ENCODE peak calls at places on chromosomes 16 and 17, in six cellular contexts. E is GM23248; G is heart right ventricle; H is AML-193; C is hepatic stellate cell; X is activated effector memory CD4-positive, alpha-beta T cell treated with anti-CD3 and anti-CD28 coated beads, Interleukin-2, amount 50 U/mL, for 16 hours. F is an unnamed sample.

GRCh38 chr16:82699711-82700495 is 73.1 kb downstream of the CDH13 start:
- DNase-seq in C (peak; percentile 31), X (no peak), G (no peak), H (no peak), E (peak; percentile 90), F (no peak)

GRCh38 chr17:40615989-40616476 is 31.6 kb downstream of the SMARCE1 start:
- DNase-seq in X (no peak), H (no peak), C (no peak), E (no peak), G (no peak), F (no peak)

GRCh38 chr17:21166599-21167265 is 40.0 kb downstream of the DHRS7B start:
- DNase-seq in G (no peak), X (no peak), H (no peak), C (peak; percentile 60), E (peak; percentile 87), F (no peak)

GRCh38 chr17:38428150-38428642 is at the start of gene ARHGAP23:
- DNase-seq in C (peak; percentile 80), H (peak; percentile 50), G (peak; percentile 80), X (peak; percentile 79), E (peak; percentile 84), F (no peak)

GRCh38 chr16:1745181-1745899 is 26.0 kb downstream of the NME3 start:
- DNase-seq in H (no peak), X (no peak), G (no peak), C (peak; percentile 84), E (peak; percentile 74), F (no peak)

GRCh38 chr16:15643453-15644305 is 725 bp upstream of the MARF1 start:
- DNase-seq in H (peak; percentile 68), C (peak; percentile 52), G (no peak), E (peak; percentile 87), X (peak; percentile 68), F (peak; percentile 62)

GRCh38 chr17:19341641-19342610 is 20.6 kb downstream of the B9D1 start:
- DNase-seq in X (peak; percentile 43), C (peak; percentile 36), H (no peak), G (no peak), E (peak; percentile 28), F (no peak)

GRCh38 chr16:50408001-50408400 is 39.2 kb upstream of the BRD7 start:
- DNase-seq in X (no peak), C (no peak), H (no peak), E (no peak), G (no peak), F (no peak)

GRCh38 chr17:45051060-45051719 is at the start of gene DCAKD:
- DNase-seq in H (peak; percentile 97), X (peak; percentile 97), C (peak; percentile 92), G (peak; percentile 94), E (peak; percentile 99), F (peak; percentile 90)

GRCh38 chr17:81655378-81656117 is 794 bp downstream of the PDE6G start:
- DNase-seq in X (no peak), H (no peak), G (no peak), E (no peak), C (no peak), F (no peak)

GRCh38 chr17:72699566-72699965 is 392.9 kb downstream of the SLC39A11 start:
- DNase-seq in G (no peak), E (peak; percentile 87), H (no peak), X (no peak), C (no peak), F (no peak)

GRCh38 chr16:19809121-19809635 is 75.5 kb downstream of the GPRC5B start:
- DNase-seq in X (no peak), G (no peak), E (no peak), C (no peak), H (peak; percentile 27), F (no peak)

GRCh38 chr17:57379237-57380054 is 123.1 kb downstream of the MSI2 start:
- DNase-seq in C (peak; percentile 48), G (no peak), E (no peak), X (no peak), H (peak; percentile 9), F (no peak)

GRCh38 chr16:54690710-54691109 is 240.0 kb upstream of the IRX5 start:
- DNase-seq in E (no peak), C (no peak), G (no peak), H (no peak), X (no peak), F (no peak)

GRCh38 chr17:29617125-29617480 is 5.6 kb downstream of the CORO6 start:
- DNase-seq in X (peak; percentile 97), H (peak; percentile 92), E (peak; percentile 51), C (peak; percentile 75), G (peak; percentile 75), F (peak; percentile 73)

GRCh38 chr17:21020622-21021021 is 22.2 kb downstream of the USP22 start:
- DNase-seq in E (no peak), X (no peak), C (no peak), G (no peak), H (no peak), F (no peak)

GRCh38 chr17:53122966-53123365 is 699.8 kb upstream of the KIF2B start:
- DNase-seq in X (no peak), G (no peak), E (no peak), C (no peak), H (no peak), F (no peak)

GRCh38 chr16:17846030-17846429 is 375.3 kb upstream of the XYLT1 start:
- DNase-seq in X (no peak), E (no peak), C (no peak), G (no peak), H (no peak), F (no peak)

GRCh38 chr17:38674013-38674748 is 576 bp downstream of the EPOP start:
- DNase-seq in H (no peak), X (peak; percentile 72), C (no peak), G (peak; percentile 25), E (peak; percentile 59), F (no peak)

GRCh38 chr17:42311240-42312034 is 23.1 kb downstream of the STAT5A start:
- DNase-seq in E (peak; percentile 96), H (peak; percentile 91), X (peak; percentile 61), C (peak; percentile 88), G (peak; percentile 82), F (peak; percentile 24)

GRCh38 chr16:86974120-86974519 is 343.1 kb downstream of the C16orf95 start:
- DNase-seq in E (no peak), H (no peak), C (no peak), X (no peak), G (no peak), F (no peak)

GRCh38 chr17:218711-219110 is 37.3 kb upstream of the DOC2B start:
- DNase-seq in E (no peak), H (no peak), X (no peak), G (no peak), C (no peak), F (no peak)

GRCh38 chr17:10649031-10649430 is 8.1 kb downstream of the MYH3 start:
- DNase-seq in X (no peak), H (no peak), E (peak; percentile 29), G (no peak), C (peak; percentile 20), F (no peak)

GRCh38 chr16:58021661-58022551 is 3.6 kb upstream of the MMP15 start:
- DNase-seq in E (peak; percentile 83), C (peak; percentile 56), G (no peak), H (no peak), X (no peak), F (no peak)

GRCh38 chr17:81381632-81382577 is 13.4 kb upstream of the BAHCC1 start:
- DNase-seq in E (no peak), X (no peak), G (no peak), C (no peak), H (no peak), F (no peak)

GRCh38 chr17:44909681-44910144 is 5.6 kb downstream of the GFAP start:
- DNase-seq in H (no peak), X (no peak), C (no peak), G (no peak), E (peak; percentile 74), F (no peak)

GRCh38 chr16:1639282-1639681 is 27.1 kb downstream of the CRAMP1 start:
- DNase-seq in C (no peak), H (no peak), E (no peak), G (no peak), X (no peak), F (no peak)

GRCh38 chr17:33049781-33050414 is 58.3 kb downstream of the SPACA3 start:
- DNase-seq in G (no peak), X (peak; percentile 78), C (peak; percentile 66), H (peak; percentile 15), E (peak; percentile 62), F (peak; percentile 15)

GRCh38 chr17:4180791-4181190 is 37.8 kb downstream of the CYB5D2 start:
- DNase-seq in X (no peak), C (no peak), E (no peak), H (no peak), G (no peak), F (no peak)

GRCh38 chr17:2889256-2889655 is 93.0 kb downstream of the RAP1GAP2 start:
- DNase-seq in H (no peak), E (no peak), C (no peak), X (no peak), G (no peak), F (no peak)

GRCh38 chr17:73882590-73882989 is 238.3 kb upstream of the SDK2 start:
- DNase-seq in C (no peak), G (no peak), H (no peak), X (no peak), E (no peak), F (no peak)

GRCh38 chr16:67158637-67159600 is 790 bp downstream of the TRADD start:
- DNase-seq in E (peak; percentile 67), H (no peak), G (no peak), X (peak; percentile 93), C (no peak), F (no peak)

GRCh38 chr16:74460542-74460941 is 39.3 kb upstream of the CLEC18B start:
- DNase-seq in G (no peak), C (no peak), X (no peak), E (no peak), H (no peak), F (no peak)

GRCh38 chr17:17840751-17841591 is 4.2 kb upstream of the SREBF1 start:
- DNase-seq in C (no peak), X (no peak), H (no peak), G (no peak), E (peak; percentile 53), F (no peak)

GRCh38 chr16:62256406-62256805 is 220.2 kb upstream of the CDH8 start:
- DNase-seq in E (peak; percentile 2), C (no peak), X (no peak), H (no peak), G (no peak), F (no peak)

F was measured in KG1.